ENCODE peak calls at places on chromosome 2, in four cellular contexts. One of them, this sample, is unnamed.

GRCh38 chr2:54503192-54503591 is 47.1 kb downstream of the SPTBN1 start:
- DNase-seq in H1: no peak
- DNase-seq in IMR-90: peak; percentile 24
- DNase-seq in mesendoderm: peak; percentile 82
- DNase-seq in this sample: peak; percentile 75

GRCh38 chr2:39380525-39381150 is 56.4 kb downstream of the MAP4K3 start:
- DNase-seq in H1: no peak
- DNase-seq in IMR-90: peak; percentile 45
- DNase-seq in mesendoderm: no peak
- DNase-seq in this sample: no peak

GRCh38 chr2:120454993-120455789 is 109.3 kb downstream of the INHBB start:
- DNase-seq in H1: no peak
- DNase-seq in IMR-90: peak; percentile 71
- DNase-seq in mesendoderm: no peak
- DNase-seq in this sample: no peak

GRCh38 chr2:149768320-149768799 is 180.8 kb upstream of the MMADHC start:
- DNase-seq in H1: no peak
- DNase-seq in IMR-90: peak; percentile 15
- DNase-seq in mesendoderm: peak; percentile 42
- DNase-seq in this sample: no peak

GRCh38 chr2:238974510-238975166 is 126.8 kb downstream of the TWIST2 start:
- DNase-seq in H1: peak; percentile 23
- DNase-seq in IMR-90: peak; percentile 92
- DNase-seq in mesendoderm: peak; percentile 66
- DNase-seq in this sample: peak; percentile 73

GRCh38 chr2:75199428-75200011 is at the start of gene TACR1:
- DNase-seq in H1: no peak
- DNase-seq in IMR-90: peak; percentile 73
- DNase-seq in mesendoderm: peak; percentile 77
- DNase-seq in this sample: peak; percentile 69

GRCh38 chr2:71568103-71568502 is 114.7 kb downstream of the DYSF start:
- DNase-seq in H1: no peak
- DNase-seq in IMR-90: no peak
- DNase-seq in mesendoderm: no peak
- DNase-seq in this sample: no peak

GRCh38 chr2:172089005-172089504 is 3.7 kb downstream of the DLX1 start:
- DNase-seq in H1: no peak
- DNase-seq in IMR-90: no peak
- DNase-seq in mesendoderm: peak; percentile 1
- DNase-seq in this sample: no peak

GRCh38 chr2:134252092-134252775 is 1.6 kb upstream of the MGAT5 start:
- DNase-seq in H1: no peak
- DNase-seq in IMR-90: peak; percentile 73
- DNase-seq in mesendoderm: no peak
- DNase-seq in this sample: no peak

GRCh38 chr2:224146356-224147160 is 107.5 kb upstream of the SERPINE2 start:
- DNase-seq in H1: no peak
- DNase-seq in IMR-90: no peak
- DNase-seq in mesendoderm: peak; percentile 24
- DNase-seq in this sample: no peak

GRCh38 chr2:75896779-75897366 is 186.2 kb upstream of the GCFC2 start:
- DNase-seq in H1: peak; percentile 39
- DNase-seq in IMR-90: no peak
- DNase-seq in mesendoderm: peak; percentile 91
- DNase-seq in this sample: peak; percentile 82

GRCh38 chr2:159559034-159559433 is 57.3 kb downstream of the BAZ2B start:
- DNase-seq in H1: no peak
- DNase-seq in IMR-90: no peak
- DNase-seq in mesendoderm: no peak
- DNase-seq in this sample: no peak

GRCh38 chr2:45134014-45134413 is 124.8 kb upstream of the SIX2 start:
- DNase-seq in H1: no peak
- DNase-seq in IMR-90: no peak
- DNase-seq in mesendoderm: no peak
- DNase-seq in this sample: peak; percentile 45

GRCh38 chr2:17610521-17610920 is 70.0 kb downstream of the VSNL1 start:
- DNase-seq in H1: no peak
- DNase-seq in IMR-90: peak; percentile 32
- DNase-seq in mesendoderm: peak; percentile 44
- DNase-seq in this sample: no peak

GRCh38 chr2:234823877-234824376 is 127.9 kb upstream of the SH3BP4 start:
- DNase-seq in H1: no peak
- DNase-seq in IMR-90: peak; percentile 98
- DNase-seq in mesendoderm: no peak
- DNase-seq in this sample: no peak

GRCh38 chr2:159612255-159612901 is 4.0 kb downstream of the BAZ2B start:
- DNase-seq in H1: no peak
- DNase-seq in IMR-90: peak; percentile 31
- DNase-seq in mesendoderm: peak; percentile 45
- DNase-seq in this sample: no peak

GRCh38 chr2:217992061-217992460 is 10.7 kb downstream of the TNS1 start:
- DNase-seq in H1: no peak
- DNase-seq in IMR-90: no peak
- DNase-seq in mesendoderm: no peak
- DNase-seq in this sample: no peak

GRCh38 chr2:113142290-113142689 is 14.9 kb downstream of the IL1RN start:
- DNase-seq in H1: no peak
- DNase-seq in IMR-90: no peak
- DNase-seq in mesendoderm: no peak
- DNase-seq in this sample: no peak

GRCh38 chr2:37798315-37799005 is 126.6 kb upstream of the RMDN2 start:
- DNase-seq in H1: no peak
- DNase-seq in IMR-90: peak; percentile 35
- DNase-seq in mesendoderm: no peak
- DNase-seq in this sample: no peak

GRCh38 chr2:215104226-215104625 is 34.2 kb downstream of the ABCA12 start:
- DNase-seq in H1: no peak
- DNase-seq in IMR-90: no peak
- DNase-seq in mesendoderm: no peak
- DNase-seq in this sample: no peak

GRCh38 chr2:63438171-63438570 is 150.1 kb downstream of the WDPCP start:
- DNase-seq in H1: no peak
- DNase-seq in IMR-90: no peak
- DNase-seq in mesendoderm: no peak
- DNase-seq in this sample: no peak

GRCh38 chr2:79832540-79833234 is 319.8 kb downstream of the CTNNA2 start:
- DNase-seq in H1: peak; percentile 51
- DNase-seq in IMR-90: no peak
- DNase-seq in mesendoderm: peak; percentile 42
- DNase-seq in this sample: peak; percentile 52

GRCh38 chr2:3504741-3505140 is 14.6 kb downstream of the ADI1 start:
- DNase-seq in H1: no peak
- DNase-seq in IMR-90: no peak
- DNase-seq in mesendoderm: no peak
- DNase-seq in this sample: no peak
- H4K5ac ChIP-seq in H1: no peak overlapping the region
- H4K5ac ChIP-seq in IMR-90: no peak overlapping the region
- H4K5ac ChIP-seq in mesendoderm: no peak overlapping the region
- H4K5ac ChIP-seq in this sample: no peak overlapping the region

DNA sequence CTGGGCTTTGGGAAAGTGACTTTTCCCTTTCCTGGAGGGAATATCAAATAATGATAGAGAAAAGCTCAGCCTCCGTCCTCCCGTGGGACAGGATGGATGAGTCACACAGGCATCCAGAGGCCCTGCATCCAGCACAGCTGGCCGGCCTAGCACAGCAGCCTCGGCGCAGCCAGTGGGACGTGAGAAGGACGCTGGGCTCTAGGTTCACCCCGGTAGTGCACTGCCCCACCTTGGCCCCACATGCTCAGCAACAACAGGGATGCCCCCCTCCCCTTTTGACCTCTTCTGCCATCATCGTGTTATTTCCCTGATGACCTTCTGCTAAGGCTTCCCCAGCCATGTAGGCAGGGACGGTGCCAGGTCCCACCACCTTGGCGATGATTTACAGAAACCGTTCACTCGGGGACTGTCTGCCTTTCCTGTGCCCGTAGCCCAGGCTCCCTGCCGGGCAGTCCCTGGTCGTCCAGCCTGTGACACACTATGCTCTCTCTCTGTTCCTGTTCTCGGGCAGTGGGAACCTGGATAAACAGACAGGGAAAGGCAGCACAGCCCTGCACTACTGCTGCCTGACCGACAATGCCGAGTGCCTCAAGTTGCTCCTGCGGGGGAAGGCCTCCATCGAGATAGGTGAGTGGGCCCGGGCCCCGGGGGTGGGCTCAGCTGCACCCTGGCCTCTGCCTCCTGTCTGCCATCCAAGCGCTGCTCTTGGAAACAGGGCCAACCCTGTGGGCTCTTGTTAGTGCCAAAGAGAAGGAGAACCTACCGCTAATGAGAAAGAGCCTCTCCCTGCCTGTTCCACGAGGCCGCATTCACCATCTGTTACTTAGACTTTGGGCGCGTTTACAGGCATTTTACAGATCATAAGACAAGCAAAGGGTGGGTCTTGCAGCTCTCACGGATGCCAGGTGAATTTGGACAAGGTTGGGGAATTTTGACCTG is 44.6 kb downstream of the ITGB1BP1 start:
- DNase-seq in H1: no peak
- DNase-seq in IMR-90: peak; percentile 90
- DNase-seq in mesendoderm: peak; percentile 55
- DNase-seq in this sample: peak; percentile 52
- H3K27ac ChIP-seq in H1: no peak overlapping the region
- H3K27ac ChIP-seq in IMR-90: peak overlapping the region; percentile 85
- H3K27ac ChIP-seq in mesendoderm: no peak overlapping the region
- H3K27ac ChIP-seq in this sample: no peak overlapping the region

GRCh38 chr2:73258186-73258912 is 24.2 kb downstream of the CCT7 start:
- DNase-seq in H1: no peak
- DNase-seq in IMR-90: no peak
- DNase-seq in mesendoderm: no peak
- DNase-seq in this sample: no peak
- H4K5ac ChIP-seq in H1: no peak overlapping the region
- H4K5ac ChIP-seq in IMR-90: no peak overlapping the region
- H4K5ac ChIP-seq in mesendoderm: no peak overlapping the region
- H4K5ac ChIP-seq in this sample: no peak overlapping the region

GRCh38 chr2:136131961-136132839 is 14.3 kb upstream of the CXCR4 start:
- DNase-seq in H1: no peak
- DNase-seq in IMR-90: no peak
- DNase-seq in mesendoderm: no peak
- DNase-seq in this sample: no peak
- H3K27ac ChIP-seq in H1: no peak overlapping the region
- H3K27ac ChIP-seq in IMR-90: no peak overlapping the region
- H3K27ac ChIP-seq in mesendoderm: no peak overlapping the region
- H3K27ac ChIP-seq in this sample: no peak overlapping the region

DNA sequence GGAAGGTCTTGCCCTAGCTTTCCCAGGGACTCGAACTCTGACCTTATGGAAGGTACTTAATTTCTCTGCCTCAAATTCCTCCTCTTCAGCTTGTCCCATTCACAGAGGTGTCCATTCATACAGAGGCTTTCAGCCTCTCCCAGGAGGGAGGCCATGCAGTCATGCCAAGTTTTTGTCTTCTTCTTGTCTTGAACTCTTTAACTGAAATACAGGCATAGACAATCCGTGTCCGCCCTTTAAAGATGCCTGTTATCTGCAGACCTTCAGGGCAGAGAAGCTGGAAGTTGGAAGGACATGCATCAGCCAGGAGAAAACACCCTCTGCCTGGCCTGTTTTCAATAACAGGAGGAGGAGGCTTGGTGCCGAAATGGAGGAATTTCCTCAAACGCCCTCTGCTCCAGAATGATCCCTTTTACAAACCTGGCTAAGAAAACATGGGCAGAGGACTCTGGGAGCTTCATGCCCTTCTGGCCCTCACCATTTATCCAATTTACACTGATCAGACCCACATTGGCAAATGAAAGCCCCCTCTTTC is 308.3 kb downstream of the MYCN start:
- DNase-seq in H1: no peak
- DNase-seq in IMR-90: no peak
- DNase-seq in mesendoderm: no peak
- DNase-seq in this sample: no peak
- H4K5ac ChIP-seq in H1: no peak overlapping the region
- H4K5ac ChIP-seq in IMR-90: no peak overlapping the region
- H4K5ac ChIP-seq in mesendoderm: peak overlapping the region; percentile 60
- H4K5ac ChIP-seq in this sample: no peak overlapping the region

DNA sequence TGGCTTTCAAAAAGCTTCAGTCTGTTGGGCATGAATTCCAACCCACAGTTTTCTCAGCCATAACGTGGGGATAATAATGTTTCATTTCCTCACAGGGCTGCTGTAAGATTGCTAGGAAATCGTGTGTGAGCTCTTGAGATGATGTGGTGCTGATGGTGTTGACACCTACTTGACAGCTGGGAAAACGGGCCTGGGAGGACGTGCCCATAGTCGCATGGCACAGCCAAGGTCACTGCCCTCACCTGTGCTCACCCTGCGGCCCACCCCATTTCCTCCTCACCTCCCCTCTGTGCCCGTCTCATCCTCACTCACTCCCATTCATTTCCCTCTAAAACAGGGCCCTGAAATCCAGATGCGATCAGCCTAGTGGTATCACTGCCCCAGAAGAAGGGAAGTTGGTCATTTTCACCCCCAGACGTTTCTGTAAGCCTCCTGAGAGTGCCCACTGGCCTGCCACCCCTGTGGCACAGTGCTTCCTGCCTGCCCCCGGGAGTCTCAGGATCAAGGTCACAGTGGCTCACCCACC is 33.0 kb downstream of the DPYSL5 start:
- DNase-seq in H1: no peak
- DNase-seq in IMR-90: no peak
- DNase-seq in mesendoderm: no peak
- DNase-seq in this sample: no peak
- H3K27ac ChIP-seq in H1: no peak overlapping the region
- H3K27ac ChIP-seq in IMR-90: no peak overlapping the region
- H3K27ac ChIP-seq in mesendoderm: no peak overlapping the region
- H3K27ac ChIP-seq in this sample: no peak overlapping the region